ENCODE peak calls at places on chromosomes 6 and 20, in six cellular contexts. One of them, this sample, is unnamed. For H3K4me1, the result is how much of the 10 kb centered on the place peaks cover.

GRCh38 chr6:126030045-126030444 is 43.7 kb downstream of the TRMT11 start:
- DNase-seq in adrenal gland: no peak
- DNase-seq in CD4-positive, alpha-beta memory T cell: no peak
- DNase-seq in CD8-positive, alpha-beta memory T cell: no peak
- DNase-seq in transverse colon: no peak
- DNase-seq in CD4-positive, CD25-positive, alpha-beta regulatory T cell: no peak
- DNase-seq in this sample: no peak

GRCh38 chr6:169556758-169557505 is 144.9 kb downstream of the WDR27 start:
- DNase-seq in CD4-positive, alpha-beta memory T cell: peak
- DNase-seq in CD4-positive, CD25-positive, alpha-beta regulatory T cell: peak
- DNase-seq in CD8-positive, alpha-beta memory T cell: no peak
- DNase-seq in transverse colon: peak
- DNase-seq in adrenal gland: no peak
- DNase-seq in this sample: no peak

GRCh38 chr6:114419175-114419574 is 76.4 kb upstream of the HS3ST5 start:
- DNase-seq in CD8-positive, alpha-beta memory T cell: no peak
- DNase-seq in transverse colon: no peak
- DNase-seq in adrenal gland: no peak
- DNase-seq in CD4-positive, CD25-positive, alpha-beta regulatory T cell: no peak
- DNase-seq in CD4-positive, alpha-beta memory T cell: no peak
- DNase-seq in this sample: no peak

GRCh38 chr6:39137235-39137634 is 22.2 kb upstream of the SAYSD1 start:
- DNase-seq in CD8-positive, alpha-beta memory T cell: peak
- DNase-seq in adrenal gland: no peak
- DNase-seq in transverse colon: peak
- DNase-seq in CD4-positive, CD25-positive, alpha-beta regulatory T cell: peak
- DNase-seq in CD4-positive, alpha-beta memory T cell: no peak
- DNase-seq in this sample: peak

GRCh38 chr20:50418890-50419642 is 91.1 kb upstream of the PTPN1 start:
- DNase-seq in transverse colon: no peak
- DNase-seq in CD8-positive, alpha-beta memory T cell: no peak
- DNase-seq in CD4-positive, CD25-positive, alpha-beta regulatory T cell: no peak
- DNase-seq in adrenal gland: no peak
- DNase-seq in CD4-positive, alpha-beta memory T cell: no peak
- DNase-seq in this sample: no peak

GRCh38 chr6:35192301-35192860 is 21.4 kb upstream of the SCUBE3 start:
- DNase-seq in CD4-positive, CD25-positive, alpha-beta regulatory T cell: no peak
- DNase-seq in transverse colon: no peak
- DNase-seq in CD8-positive, alpha-beta memory T cell: no peak
- DNase-seq in CD4-positive, alpha-beta memory T cell: no peak
- DNase-seq in adrenal gland: no peak
- DNase-seq in this sample: no peak

GRCh38 chr6:13272131-13273046 is 55.9 kb downstream of the TBC1D7 start:
- DNase-seq in CD8-positive, alpha-beta memory T cell: no peak
- DNase-seq in transverse colon: peak
- DNase-seq in adrenal gland: peak
- DNase-seq in CD4-positive, alpha-beta memory T cell: no peak
- DNase-seq in CD4-positive, CD25-positive, alpha-beta regulatory T cell: no peak
- DNase-seq in this sample: peak

GRCh38 chr20:8646026-8646425 is 422.9 kb upstream of the PLCB4 start:
- DNase-seq in CD4-positive, CD25-positive, alpha-beta regulatory T cell: no peak
- DNase-seq in CD8-positive, alpha-beta memory T cell: no peak
- DNase-seq in transverse colon: no peak
- DNase-seq in CD4-positive, alpha-beta memory T cell: no peak
- DNase-seq in adrenal gland: no peak
- DNase-seq in this sample: no peak

GRCh38 chr6:14709066-14709670 is 536.7 kb upstream of the JARID2 start:
- DNase-seq in adrenal gland: no peak
- DNase-seq in transverse colon: no peak
- DNase-seq in CD4-positive, CD25-positive, alpha-beta regulatory T cell: no peak
- DNase-seq in CD8-positive, alpha-beta memory T cell: no peak
- DNase-seq in CD4-positive, alpha-beta memory T cell: no peak
- DNase-seq in this sample: no peak

GRCh38 chr6:36857325-36857724 is 17.3 kb downstream of the PPIL1 start:
- DNase-seq in adrenal gland: no peak
- DNase-seq in CD4-positive, CD25-positive, alpha-beta regulatory T cell: no peak
- DNase-seq in CD8-positive, alpha-beta memory T cell: no peak
- DNase-seq in transverse colon: no peak
- DNase-seq in CD4-positive, alpha-beta memory T cell: no peak
- DNase-seq in this sample: no peak

GRCh38 chr20:34861386-34862084 is 11.1 kb downstream of the GGT7 start:
- DNase-seq in transverse colon: peak
- DNase-seq in CD8-positive, alpha-beta memory T cell: no peak
- DNase-seq in adrenal gland: no peak
- DNase-seq in CD4-positive, CD25-positive, alpha-beta regulatory T cell: no peak
- DNase-seq in CD4-positive, alpha-beta memory T cell: no peak
- DNase-seq in this sample: no peak

GRCh38 chr6:139153876-139154275 is 19.0 kb downstream of the HECA start:
- DNase-seq in transverse colon: no peak
- DNase-seq in CD4-positive, alpha-beta memory T cell: no peak
- DNase-seq in CD4-positive, CD25-positive, alpha-beta regulatory T cell: no peak
- DNase-seq in CD8-positive, alpha-beta memory T cell: no peak
- DNase-seq in adrenal gland: no peak
- DNase-seq in this sample: no peak

GRCh38 chr6:12324096-12324495 is 33.9 kb downstream of the EDN1 start:
- DNase-seq in CD4-positive, alpha-beta memory T cell: no peak
- DNase-seq in CD8-positive, alpha-beta memory T cell: no peak
- DNase-seq in CD4-positive, CD25-positive, alpha-beta regulatory T cell: no peak
- DNase-seq in adrenal gland: no peak
- DNase-seq in transverse colon: peak
- DNase-seq in this sample: no peak

GRCh38 chr20:36666181-36666740 is 20.3 kb upstream of the SLA2 start:
- DNase-seq in transverse colon: no peak
- DNase-seq in CD8-positive, alpha-beta memory T cell: no peak
- DNase-seq in CD4-positive, CD25-positive, alpha-beta regulatory T cell: peak
- DNase-seq in adrenal gland: no peak
- DNase-seq in CD4-positive, alpha-beta memory T cell: no peak
- DNase-seq in this sample: no peak

GRCh38 chr6:166032366-166033171 is 135.1 kb downstream of the TBXT start:
- DNase-seq in transverse colon: peak
- DNase-seq in adrenal gland: peak
- DNase-seq in CD8-positive, alpha-beta memory T cell: no peak
- DNase-seq in CD4-positive, alpha-beta memory T cell: no peak
- DNase-seq in CD4-positive, CD25-positive, alpha-beta regulatory T cell: no peak
- DNase-seq in this sample: peak

GRCh38 chr20:63553933-63554290 is at the start of gene FNDC11:
- DNase-seq in CD8-positive, alpha-beta memory T cell: peak
- DNase-seq in transverse colon: peak
- DNase-seq in CD4-positive, CD25-positive, alpha-beta regulatory T cell: no peak
- DNase-seq in CD4-positive, alpha-beta memory T cell: peak
- DNase-seq in adrenal gland: peak
- DNase-seq in this sample: no peak

GRCh38 chr6:163260911-163261310 is 153.6 kb upstream of the QKI start:
- DNase-seq in CD4-positive, CD25-positive, alpha-beta regulatory T cell: no peak
- DNase-seq in CD4-positive, alpha-beta memory T cell: no peak
- DNase-seq in transverse colon: no peak
- DNase-seq in CD8-positive, alpha-beta memory T cell: no peak
- DNase-seq in adrenal gland: no peak
- DNase-seq in this sample: no peak

DNA sequence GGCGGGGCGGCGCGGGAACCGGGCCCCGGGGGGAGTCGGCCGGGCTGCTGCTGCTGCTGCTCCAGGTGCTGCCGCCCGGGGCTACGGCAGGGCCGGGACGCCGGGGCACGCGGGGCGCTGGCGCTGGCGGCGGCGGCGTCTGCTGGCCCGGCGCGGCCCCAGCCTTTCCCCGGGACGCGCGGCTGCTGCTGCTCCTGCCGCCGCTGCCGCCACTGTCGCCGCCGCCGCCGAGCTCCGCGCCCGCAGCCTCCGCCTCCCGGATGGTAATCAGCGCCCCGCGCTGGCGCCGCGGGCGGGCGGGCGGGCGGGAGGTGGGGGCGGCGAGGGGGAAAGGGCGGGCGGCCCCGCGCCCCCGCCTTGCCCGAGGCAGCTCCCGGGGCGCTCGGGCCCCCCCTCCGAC is 306 bp downstream of the EBF4 start:
- DNase-seq in CD4-positive, CD25-positive, alpha-beta regulatory T cell: peak
- DNase-seq in adrenal gland: no peak
- DNase-seq in transverse colon: no peak
- DNase-seq in CD4-positive, alpha-beta memory T cell: peak
- DNase-seq in CD8-positive, alpha-beta memory T cell: no peak
- DNase-seq in this sample: no peak
- H3K4me3 ChIP-seq in CD4-positive, CD25-positive, alpha-beta regulatory T cell: no peak
- H3K4me3 ChIP-seq in adrenal gland: no peak
- H3K4me3 ChIP-seq in transverse colon: peak
- H3K4me3 ChIP-seq in CD4-positive, alpha-beta memory T cell: no peak
- H3K4me3 ChIP-seq in CD8-positive, alpha-beta memory T cell: no peak
- H3K4me3 ChIP-seq in this sample: peak

GRCh38 chr6:137159912-137160311 is 13.5 kb downstream of the IL22RA2 start:
- DNase-seq in CD4-positive, CD25-positive, alpha-beta regulatory T cell: no peak
- DNase-seq in CD8-positive, alpha-beta memory T cell: no peak
- DNase-seq in CD4-positive, alpha-beta memory T cell: no peak
- DNase-seq in transverse colon: no peak
- DNase-seq in adrenal gland: no peak
- DNase-seq in this sample: no peak
- H3K4me1 ChIP-seq in CD4-positive, CD25-positive, alpha-beta regulatory T cell: under half
- H3K4me1 ChIP-seq in CD8-positive, alpha-beta memory T cell: under half
- H3K4me1 ChIP-seq in CD4-positive, alpha-beta memory T cell: under half
- H3K4me1 ChIP-seq in transverse colon: under half
- H3K4me1 ChIP-seq in adrenal gland: under half
- H3K4me1 ChIP-seq in this sample: under half

DNA sequence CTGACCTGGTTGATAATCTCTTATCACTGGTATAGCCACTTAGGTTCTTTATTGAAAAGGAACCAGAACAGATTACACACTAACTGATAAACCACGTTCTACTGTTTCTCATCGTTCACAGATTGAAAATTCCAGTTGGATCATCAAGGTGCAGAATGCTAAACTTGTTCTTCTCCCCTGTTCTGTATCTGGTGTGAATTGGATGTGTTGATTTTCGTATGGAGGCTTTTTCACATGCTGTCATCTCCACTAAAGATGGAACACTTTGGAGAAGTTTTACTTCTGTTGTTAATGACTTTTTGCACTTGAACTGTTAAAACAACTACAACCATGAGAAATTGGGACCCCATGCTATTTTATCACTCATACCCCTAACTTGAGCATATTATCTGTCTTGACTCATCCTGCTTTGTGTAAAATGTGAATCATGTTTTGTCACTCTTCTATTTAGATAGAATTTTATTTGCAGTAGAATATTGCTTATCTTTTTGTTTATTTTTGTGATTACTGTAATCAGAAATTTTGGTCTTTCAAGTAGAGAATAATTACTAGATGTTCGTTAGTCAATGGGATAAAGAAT is 17.5 kb downstream of the VAPB start:
- DNase-seq in adrenal gland: no peak
- DNase-seq in transverse colon: no peak
- DNase-seq in CD8-positive, alpha-beta memory T cell: no peak
- DNase-seq in CD4-positive, alpha-beta memory T cell: no peak
- DNase-seq in CD4-positive, CD25-positive, alpha-beta regulatory T cell: no peak
- DNase-seq in this sample: no peak
- H3K4me3 ChIP-seq in adrenal gland: no peak
- H3K4me3 ChIP-seq in transverse colon: no peak
- H3K4me3 ChIP-seq in CD8-positive, alpha-beta memory T cell: no peak
- H3K4me3 ChIP-seq in CD4-positive, alpha-beta memory T cell: no peak
- H3K4me3 ChIP-seq in CD4-positive, CD25-positive, alpha-beta regulatory T cell: no peak
- H3K4me3 ChIP-seq in this sample: no peak

DNA sequence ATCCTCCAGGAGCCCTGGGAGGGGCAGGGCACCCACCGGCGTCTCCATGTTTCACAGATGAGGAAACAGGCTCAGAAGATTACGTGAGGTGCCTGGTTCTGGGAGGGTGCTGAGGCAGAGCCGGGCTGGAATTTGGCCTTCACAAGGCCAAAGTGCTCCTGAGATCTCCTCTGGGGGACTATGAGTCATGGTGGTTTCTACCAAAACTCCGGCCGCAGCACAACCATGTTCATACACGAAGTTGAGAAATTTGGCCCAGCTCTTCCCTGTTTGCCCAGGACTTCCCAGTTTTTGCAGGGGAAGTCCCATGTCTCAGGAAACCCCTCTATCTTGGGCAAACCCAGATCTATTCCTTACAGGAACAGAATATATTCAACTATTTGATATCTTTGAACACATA is 172.9 kb upstream of the CDYL start:
- DNase-seq in CD8-positive, alpha-beta memory T cell: no peak
- DNase-seq in transverse colon: peak
- DNase-seq in CD4-positive, alpha-beta memory T cell: no peak
- DNase-seq in CD4-positive, CD25-positive, alpha-beta regulatory T cell: no peak
- DNase-seq in adrenal gland: peak
- DNase-seq in this sample: peak
- H3K4me1 ChIP-seq in CD8-positive, alpha-beta memory T cell: under half
- H3K4me1 ChIP-seq in transverse colon: under half
- H3K4me1 ChIP-seq in CD4-positive, alpha-beta memory T cell: under half
- H3K4me1 ChIP-seq in CD4-positive, CD25-positive, alpha-beta regulatory T cell: under half
- H3K4me1 ChIP-seq in adrenal gland: under half
- H3K4me1 ChIP-seq in this sample: under half

GRCh38 chr6:24358219-24358821 is 461 bp upstream of the DCDC2 start:
- DNase-seq in CD4-positive, CD25-positive, alpha-beta regulatory T cell: peak
- DNase-seq in transverse colon: no peak
- DNase-seq in adrenal gland: peak
- DNase-seq in CD4-positive, alpha-beta memory T cell: no peak
- DNase-seq in CD8-positive, alpha-beta memory T cell: no peak
- DNase-seq in this sample: no peak

GRCh38 chr6:24359640-24360454 is 2.0 kb upstream of the DCDC2 start:
- DNase-seq in CD4-positive, alpha-beta memory T cell: peak
- DNase-seq in adrenal gland: peak
- DNase-seq in CD4-positive, CD25-positive, alpha-beta regulatory T cell: peak
- DNase-seq in transverse colon: peak
- DNase-seq in CD8-positive, alpha-beta memory T cell: peak
- DNase-seq in this sample: peak

GRCh38 chr6:24356310-24357035 is 1.4 kb downstream of the DCDC2 start:
- DNase-seq in CD4-positive, alpha-beta memory T cell: no peak
- DNase-seq in transverse colon: no peak
- DNase-seq in CD8-positive, alpha-beta memory T cell: no peak
- DNase-seq in CD4-positive, CD25-positive, alpha-beta regulatory T cell: no peak
- DNase-seq in adrenal gland: no peak
- DNase-seq in this sample: no peak

GRCh38 chr6:24355422-24355821 is 2.4 kb downstream of the DCDC2 start:
- DNase-seq in CD4-positive, CD25-positive, alpha-beta regulatory T cell: no peak
- DNase-seq in CD4-positive, alpha-beta memory T cell: no peak
- DNase-seq in CD8-positive, alpha-beta memory T cell: no peak
- DNase-seq in adrenal gland: no peak
- DNase-seq in transverse colon: no peak
- DNase-seq in this sample: no peak

GRCh38 chr6:24357336-24358218 is at the start of gene DCDC2:
- DNase-seq in transverse colon: peak
- DNase-seq in CD8-positive, alpha-beta memory T cell: peak
- DNase-seq in CD4-positive, alpha-beta memory T cell: peak
- DNase-seq in CD4-positive, CD25-positive, alpha-beta regulatory T cell: peak
- DNase-seq in adrenal gland: peak
- DNase-seq in this sample: no peak
- H3K4me3 ChIP-seq in transverse colon: peak
- H3K4me3 ChIP-seq in CD8-positive, alpha-beta memory T cell: peak
- H3K4me3 ChIP-seq in CD4-positive, alpha-beta memory T cell: peak
- H3K4me3 ChIP-seq in CD4-positive, CD25-positive, alpha-beta regulatory T cell: peak
- H3K4me3 ChIP-seq in adrenal gland: no peak
- H3K4me3 ChIP-seq in this sample: peak

DNA sequence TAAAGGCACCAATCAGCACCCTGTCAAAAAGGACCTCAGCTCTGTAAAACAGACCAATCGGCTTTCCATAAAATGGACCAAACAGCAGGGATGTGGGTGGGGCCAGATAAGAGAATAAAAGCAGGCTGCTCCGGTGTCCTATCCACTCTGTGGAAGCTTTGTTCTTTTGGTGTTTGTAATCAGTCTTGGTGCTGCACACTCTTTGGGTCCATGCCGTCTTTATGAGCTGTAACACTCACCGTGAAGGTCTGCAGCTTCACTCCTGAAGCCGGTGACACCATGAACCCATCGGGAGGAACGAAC is 7.3 kb upstream of the PXDC1 start:
- DNase-seq in CD4-positive, CD25-positive, alpha-beta regulatory T cell: no peak
- DNase-seq in transverse colon: no peak
- DNase-seq in CD8-positive, alpha-beta memory T cell: no peak
- DNase-seq in adrenal gland: no peak
- DNase-seq in CD4-positive, alpha-beta memory T cell: no peak
- DNase-seq in this sample: no peak
- H3K4me1 ChIP-seq in CD4-positive, CD25-positive, alpha-beta regulatory T cell: under half
- H3K4me1 ChIP-seq in transverse colon: under half
- H3K4me1 ChIP-seq in CD8-positive, alpha-beta memory T cell: under half
- H3K4me1 ChIP-seq in adrenal gland: under half
- H3K4me1 ChIP-seq in CD4-positive, alpha-beta memory T cell: under half
- H3K4me1 ChIP-seq in this sample: under half

GRCh38 chr6:89081129-89081422 is 525 bp downstream of the PNRC1 start:
- DNase-seq in adrenal gland: no peak
- DNase-seq in transverse colon: no peak
- DNase-seq in CD4-positive, CD25-positive, alpha-beta regulatory T cell: no peak
- DNase-seq in CD4-positive, alpha-beta memory T cell: no peak
- DNase-seq in CD8-positive, alpha-beta memory T cell: no peak
- DNase-seq in this sample: no peak
- H3K4me3 ChIP-seq in adrenal gland: peak
- H3K4me3 ChIP-seq in transverse colon: peak
- H3K4me3 ChIP-seq in CD4-positive, CD25-positive, alpha-beta regulatory T cell: peak
- H3K4me3 ChIP-seq in CD4-positive, alpha-beta memory T cell: peak
- H3K4me3 ChIP-seq in CD8-positive, alpha-beta memory T cell: peak
- H3K4me3 ChIP-seq in this sample: peak

This sample was measured in heart left ventricle.